ENCODE peak calls at places on chromosomes 2 and 18, in nine cellular contexts. T, K, B, W, Y, O, Z, X and R are unnamed samples.

GRCh38 chr18:63320041-63320689 is 596 bp upstream of the BCL2 start:
- DNase-seq in T (peak; percentile 78), B (no peak), X (peak; percentile 29), W (peak; percentile 85), Z (no peak), Y (peak; percentile 90), O (peak; percentile 91), K (peak; percentile 78), R (peak; percentile 85)

GRCh38 chr18:5288517-5288935 is 7.0 kb downstream of the ZBTB14 start:
- DNase-seq in W (no peak), Y (no peak), X (no peak), B (no peak), O (no peak), Z (no peak), T (no peak), K (no peak), R (no peak)

GRCh38 chr2:170821631-170822291 is 5.1 kb downstream of the GAD1 start:
- DNase-seq in Y (no peak), X (no peak), T (no peak), B (no peak), O (no peak), Z (no peak), W (no peak), K (no peak), R (no peak)

GRCh38 chr2:231613054-231613654 is 20.5 kb downstream of the TEX44 start:
- DNase-seq in K (no peak), Y (no peak), T (no peak), Z (no peak), B (no peak), X (no peak), W (peak; percentile 31), O (no peak), R (peak; percentile 32)

GRCh38 chr2:174014699-174015070 is 49.5 kb upstream of the SP3 start:
- DNase-seq in W (no peak), X (no peak), Z (no peak), O (no peak), Y (peak; percentile 71), T (no peak), B (no peak), K (no peak), R (no peak)

GRCh38 chr2:168686485-168687191 is 115.8 kb upstream of the NOSTRIN start:
- DNase-seq in Z (no peak), X (no peak), O (no peak), T (peak; percentile 77), Y (no peak), K (no peak), W (no peak), B (no peak), R (peak; percentile 48)

GRCh38 chr2:152555048-152555447 is 162.2 kb downstream of the PRPF40A start:
- DNase-seq in Z (no peak), Y (no peak), W (no peak), O (no peak), X (no peak), K (no peak), T (no peak), B (no peak), R (peak; percentile 35)

GRCh38 chr2:183935005-183935404 is 663.3 kb upstream of the ZNF804A start:
- DNase-seq in Z (no peak), X (no peak), W (no peak), K (no peak), Y (no peak), O (no peak), B (no peak), T (no peak), R (no peak)

GRCh38 chr2:217866457-217866856 is 136.3 kb downstream of the TNS1 start:
- DNase-seq in X (no peak), B (no peak), Y (peak; percentile 52), O (no peak), W (no peak), K (peak; percentile 73), T (no peak), Z (no peak), R (no peak)

GRCh38 chr2:150339951-150340350 is 147.5 kb downstream of the RND3 start:
- DNase-seq in W (no peak), X (no peak), K (no peak), T (peak; percentile 38), B (no peak), Y (peak; percentile 33), Z (no peak), O (no peak), R (no peak)

GRCh38 chr2:27284989-27285388 is 2.8 kb downstream of the TRIM54 start:
- DNase-seq in W (no peak), Y (no peak), X (no peak), T (no peak), B (no peak), K (no peak), Z (no peak), O (no peak), R (no peak)
- H3K4me3 ChIP-seq in W (peak overlapping the region; percentile 74), Y (no peak overlapping the region), X (no peak overlapping the region), T (no peak overlapping the region), B (no peak overlapping the region), K (no peak overlapping the region), Z (no peak overlapping the region), O (no peak overlapping the region), R (no peak overlapping the region)

DNA sequence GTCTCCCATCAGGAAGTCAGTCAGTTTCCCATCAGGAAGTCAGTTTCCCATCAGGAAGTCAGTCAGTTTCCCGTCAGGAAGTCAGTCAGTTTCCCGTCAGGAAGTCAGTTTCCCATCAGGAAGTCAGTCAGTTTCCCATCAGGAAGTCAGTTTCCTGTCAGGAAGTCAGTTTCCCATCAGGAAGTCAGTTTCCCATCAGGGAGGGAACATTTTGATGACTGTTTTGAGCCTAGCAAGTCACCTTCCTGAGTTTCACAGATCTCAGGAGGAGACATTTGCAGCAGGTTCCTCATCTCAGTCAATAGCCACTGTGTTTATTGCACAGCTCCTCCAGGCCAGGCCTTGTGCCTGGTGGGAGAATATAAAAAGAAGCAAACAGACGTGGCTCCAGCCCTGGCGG is 31.9 kb downstream of the DIPK1C start:
- DNase-seq in T (no peak), Y (no peak), B (no peak), K (no peak), Z (no peak), X (no peak), W (no peak), O (no peak), R (no peak)
- TF ChIP-seq CTCF in T (no peak), Y (no peak), B (no peak), K (no peak), Z (no peak), X (no peak), W (no peak), O (no peak), R (no peak)

DNA sequence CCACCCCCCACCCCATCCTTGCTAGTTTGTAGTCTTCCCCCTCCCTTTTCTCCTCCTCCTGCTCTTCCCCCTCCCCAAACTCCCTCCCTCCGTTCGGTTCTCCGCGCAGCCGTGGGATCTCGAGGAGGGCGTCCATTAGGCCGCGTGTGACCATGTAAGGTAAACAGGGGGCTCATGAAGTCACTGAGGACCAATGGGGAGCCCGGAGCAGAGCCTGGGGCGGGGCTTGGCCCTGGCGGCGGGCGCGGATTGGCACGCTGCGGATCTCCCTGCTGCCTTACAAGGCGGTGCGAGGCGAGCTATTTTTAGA is 246 bp upstream of the KLF7 start:
- DNase-seq in W (peak; percentile 99), O (peak; percentile 98), Z (peak; percentile 97), X (peak; percentile 94), K (peak; percentile 99), Y (peak; percentile 94), T (peak; percentile 100), B (peak; percentile 98), R (peak; percentile 100)
- H3K4me3 ChIP-seq in W (peak overlapping the region; percentile 85), O (peak overlapping the region; percentile 67), Z (peak overlapping the region; percentile 72), X (peak overlapping the region; percentile 67), K (peak overlapping the region; percentile 85), Y (peak overlapping the region; percentile 93), T (peak overlapping the region; percentile 57), B (peak overlapping the region; percentile 94), R (peak overlapping the region; percentile 91)

GRCh38 chr2:8644605-8645175 is 37.2 kb upstream of the ID2 start:
- DNase-seq in T (no peak), B (no peak), Y (no peak), O (peak; percentile 44), Z (no peak), W (peak; percentile 38), K (no peak), X (no peak), R (peak; percentile 50)
- TF ChIP-seq CTCF in T (no peak), B (no peak), Y (peak; percentile 12), O (no peak), Z (no peak), W (peak; percentile 69), K (peak; percentile 46), X (peak; percentile 76), R (no peak)

GRCh38 chr2:39491653-39492052 is 54.6 kb upstream of the MAP4K3 start:
- DNase-seq in Y (no peak), W (no peak), T (no peak), K (no peak), X (no peak), Z (no peak), B (no peak), O (no peak), R (no peak)
- H3K4me3 ChIP-seq in Y (no peak overlapping the region), W (no peak overlapping the region), T (no peak overlapping the region), K (no peak overlapping the region), X (no peak overlapping the region), Z (no peak overlapping the region), B (no peak overlapping the region), O (no peak overlapping the region), R (no peak overlapping the region)

GRCh38 chr2:236576053-236576452 is 6.4 kb downstream of the ACKR3 start:
- DNase-seq in O (peak; percentile 35), Y (no peak), T (peak; percentile 44), K (peak; percentile 73), B (no peak), Z (no peak), W (no peak), X (no peak), R (no peak)
- TF ChIP-seq CTCF in O (no peak), Y (no peak), T (no peak), K (no peak), B (no peak), Z (no peak), W (no peak), X (no peak), R (no peak)

DNA sequence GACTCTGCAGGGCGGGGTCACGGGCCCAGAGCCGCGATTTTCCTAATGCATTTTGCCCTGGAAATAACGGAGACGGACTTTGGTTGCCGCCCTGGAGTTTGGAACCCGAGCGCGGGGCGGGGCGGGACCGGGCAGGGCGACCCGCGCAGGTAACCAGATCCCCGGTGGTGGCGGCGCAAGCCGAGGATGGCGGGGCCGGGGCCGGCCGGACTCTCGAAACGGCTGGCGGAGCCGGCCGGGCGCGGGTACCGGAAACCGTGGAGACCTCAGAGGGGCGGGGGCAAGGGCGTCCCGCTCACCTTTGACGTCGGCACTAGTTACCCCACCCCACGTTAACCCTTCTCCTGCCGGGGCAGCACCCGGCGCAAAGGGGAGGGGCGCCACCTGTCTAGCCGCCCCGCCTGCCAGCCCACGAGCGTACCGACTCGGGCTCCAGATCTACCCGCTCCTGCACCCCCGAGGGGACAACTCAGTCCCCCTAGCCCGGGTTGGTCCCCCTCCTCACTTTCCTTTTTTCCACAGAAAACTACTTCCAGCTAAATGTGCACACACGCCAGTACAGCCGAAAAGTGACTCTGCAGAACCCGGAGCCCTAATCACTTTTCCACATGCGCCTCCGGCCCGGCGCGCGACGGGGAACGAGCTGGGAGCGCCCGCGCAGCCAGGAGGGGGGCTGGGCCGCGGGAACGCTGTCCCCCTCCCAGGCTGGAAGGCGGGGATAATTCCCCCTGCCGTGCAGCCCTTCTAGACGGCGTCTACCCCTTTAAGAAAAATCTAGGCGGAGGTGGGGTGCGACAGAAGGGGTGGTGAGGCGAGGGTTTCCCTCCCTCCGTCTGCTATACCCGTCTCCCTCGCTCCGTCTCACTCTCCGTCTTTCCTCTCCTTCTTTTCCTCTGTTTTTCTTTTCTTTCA is 2.7 kb downstream of the CYP26B1 start:
- DNase-seq in O (peak; percentile 35), Y (peak; percentile 69), T (no peak), W (peak; percentile 48), K (peak; percentile 72), B (peak; percentile 84), Z (no peak), X (peak; percentile 58), R (no peak)
- H3K4me3 ChIP-seq in O (no peak overlapping the region), Y (peak overlapping the region; percentile 15), T (no peak overlapping the region), W (peak overlapping the region; percentile 70), K (peak overlapping the region; percentile 51), B (peak overlapping the region; percentile 62), Z (peak overlapping the region; percentile 64), X (peak overlapping the region; percentile 68), R (peak overlapping the region; percentile 28)

GRCh38 chr2:42513252-42513918 is 19.6 kb upstream of the KCNG3 start:
- DNase-seq in Z (no peak), T (peak; percentile 38), K (peak; percentile 53), B (no peak), O (peak; percentile 56), W (no peak), X (peak; percentile 57), Y (peak; percentile 53), R (peak; percentile 73)
- TF ChIP-seq CTCF in Z (peak; percentile 83), T (peak; percentile 83), K (peak; percentile 75), B (peak; percentile 32), O (peak; percentile 78), W (peak; percentile 68), X (peak; percentile 77), Y (peak; percentile 71), R (peak; percentile 79)